ENCODE peak calls at places on chromosomes 6 and 20, in seven cellular contexts. C is body of pancreas, Z is IMR-90, B is HCT116, R is breast epithelium, P is gastrocnemius medialis, L is ovary. H is an unnamed sample.

GRCh38 chr6:143700684-143701342 is 23.0 kb downstream of the PHACTR2 start:
- DNase-seq in L (peak; percentile 26), B (no peak), P (no peak), Z (peak; percentile 89), C (no peak), R (no peak), H (no peak)

GRCh38 chr6:95589826-95590570 is 12.7 kb downstream of the MANEA start:
- DNase-seq in P (no peak), C (no peak), B (no peak), R (no peak), Z (no peak), L (no peak), H (no peak)

GRCh38 chr6:153044295-153044694 is 41.8 kb upstream of the MTRF1L start:
- DNase-seq in C (no peak), B (no peak), Z (no peak), R (no peak), L (no peak), P (no peak), H (no peak)

GRCh38 chr6:73203098-73203497 is 22.2 kb downstream of the KHDC1L start:
- DNase-seq in L (no peak), B (no peak), Z (peak; percentile 40), R (no peak), P (no peak), C (no peak), H (no peak)

GRCh38 chr6:142685852-142686718 is 258.9 kb downstream of the HIVEP2 start:
- DNase-seq in B (no peak), R (no peak), C (no peak), P (no peak), Z (no peak), L (no peak), H (no peak)

GRCh38 chr20:17498181-17498580 is 33.0 kb downstream of the BFSP1 start:
- DNase-seq in B (no peak), P (no peak), C (no peak), L (no peak), Z (peak; percentile 45), R (no peak), H (no peak)

GRCh38 chr6:88561034-88561973 is 395.2 kb upstream of the CNR1 start:
- DNase-seq in P (no peak), C (no peak), R (no peak), B (no peak), Z (no peak), L (no peak), H (no peak)

GRCh38 chr6:52663935-52664184 is 7.1 kb upstream of the TMEM14A start:
- DNase-seq in Z (no peak), R (no peak), C (no peak), L (no peak), P (no peak), B (no peak), H (no peak)

GRCh38 chr6:156720739-156721714 is 56.2 kb upstream of the ARID1B start:
- DNase-seq in L (peak; percentile 28), P (peak; percentile 42), C (peak; percentile 78), Z (peak; percentile 31), R (peak; percentile 53), B (no peak), H (peak; percentile 67)

DNA sequence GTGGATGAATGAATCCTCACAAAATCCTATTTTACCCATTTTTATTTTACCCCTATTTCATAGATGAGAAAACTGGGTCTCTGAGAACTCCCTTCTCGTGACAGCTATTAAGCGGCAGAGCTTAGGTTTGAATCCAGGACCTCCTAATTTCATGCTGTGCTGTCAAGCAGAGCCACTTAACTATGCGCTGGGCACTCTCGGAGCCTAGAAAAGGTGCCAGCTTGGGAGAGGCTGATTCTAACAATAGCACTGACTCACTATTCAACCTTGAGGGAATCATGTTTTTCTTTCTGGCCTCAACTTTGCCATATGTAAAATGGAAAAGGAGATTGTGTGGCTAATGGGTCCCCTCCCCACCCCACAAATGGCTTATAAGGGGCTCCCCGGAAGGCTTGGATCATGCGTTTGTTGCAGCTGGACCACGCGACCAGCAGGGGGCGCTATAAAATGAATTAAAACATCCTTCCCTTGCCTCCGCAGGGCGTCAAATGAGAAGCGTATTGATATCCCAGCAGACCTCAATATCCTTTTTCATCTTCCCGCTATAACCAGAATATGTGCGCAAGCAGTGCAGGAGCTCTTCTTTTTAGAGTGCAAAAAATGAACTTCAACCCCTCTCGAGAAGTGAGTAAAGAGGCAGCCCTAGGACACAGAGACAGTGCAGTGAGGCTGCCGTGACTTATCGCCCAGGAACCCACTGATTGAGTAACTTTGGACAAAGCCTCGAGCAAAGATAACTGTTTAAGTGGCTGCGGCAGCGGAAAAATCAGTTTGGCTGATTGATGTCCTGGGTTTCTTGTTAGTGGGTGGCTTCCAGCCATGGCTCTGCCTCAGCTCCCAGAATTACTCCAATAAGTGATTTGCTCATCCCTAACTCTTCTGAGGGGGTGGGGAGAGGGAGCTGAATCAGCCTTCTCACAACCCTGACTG is 12.9 kb upstream of the PDYN start:
- DNase-seq in L (no peak), Z (peak; percentile 30), R (no peak), C (no peak), B (peak; percentile 19), P (no peak), H (peak; percentile 56)
- H3K36me3 ChIP-seq in L (no peaks in the 10 kb centered on the region), Z (no peaks in the 10 kb centered on the region), R (no peaks in the 10 kb centered on the region), C (no peaks in the 10 kb centered on the region), B (no peaks in the 10 kb centered on the region), P (no peaks in the 10 kb centered on the region), H (no peaks in the 10 kb centered on the region)

DNA sequence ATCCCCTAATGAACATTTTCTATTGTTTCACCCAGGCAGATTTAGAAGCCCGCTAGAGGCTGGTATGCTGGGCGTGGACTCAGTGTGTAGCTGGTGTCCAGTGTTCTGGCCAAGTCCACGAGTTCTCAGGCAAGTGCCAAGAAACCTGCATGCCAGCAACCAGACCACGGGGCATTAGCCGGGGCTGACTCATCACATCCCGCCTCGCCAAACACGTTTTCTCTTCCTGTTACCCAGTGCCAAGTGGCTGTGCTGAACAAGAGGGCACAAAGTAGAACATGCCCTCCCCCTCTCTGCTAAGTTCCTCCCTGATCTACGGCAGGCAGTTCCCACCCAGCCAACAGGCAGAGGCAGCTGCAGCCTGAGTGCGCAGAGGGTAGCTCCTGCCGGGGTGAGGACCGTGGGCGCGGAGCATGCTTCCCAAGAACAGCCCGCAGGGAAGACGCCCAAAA is 29.6 kb downstream of the RAMACL start:
- DNase-seq in R (peak; percentile 94), B (peak; percentile 86), C (peak; percentile 98), Z (peak; percentile 65), L (peak; percentile 57), P (peak; percentile 99), H (peak; percentile 50)
- TF ChIP-seq POLR2A in R (no peak), B (no peak), C (peak; percentile 59), Z (no peak), L (no peak), P (peak; percentile 94), H (no peak)

DNA sequence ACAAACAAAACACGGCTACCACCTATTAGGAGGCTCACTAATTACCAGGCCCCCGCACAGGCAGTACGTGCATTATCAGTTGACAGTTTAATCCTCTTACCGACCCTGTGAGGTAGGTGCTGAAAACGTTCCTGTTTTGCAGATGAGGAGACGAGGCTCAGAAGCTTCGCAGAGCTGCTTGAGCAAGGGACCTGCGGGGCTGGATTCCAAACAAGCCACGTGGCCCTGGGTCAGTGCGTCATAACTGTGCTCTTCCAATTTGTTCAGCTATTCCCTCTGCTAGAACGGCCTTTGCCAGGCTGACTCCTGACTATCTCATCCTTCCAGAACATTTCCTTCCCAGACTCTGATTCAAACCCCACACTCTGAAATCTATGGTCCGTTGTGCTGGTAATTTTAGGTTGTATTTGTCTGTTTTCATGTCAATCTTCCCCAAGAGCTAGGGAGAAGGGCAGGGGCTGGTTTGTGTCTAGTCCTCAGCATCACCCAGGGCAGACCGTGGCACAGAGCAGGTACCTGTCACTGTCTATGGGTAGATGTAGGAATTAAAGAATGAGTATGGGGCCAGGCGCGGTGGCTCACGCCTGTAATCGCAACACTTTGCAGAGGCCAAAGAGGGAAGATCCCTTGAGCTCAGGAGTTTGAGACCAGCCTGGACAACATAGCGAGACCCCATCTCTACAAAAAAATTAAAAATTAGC is 28.8 kb upstream of the TLDC2 start:
- DNase-seq in B (no peak), R (peak; percentile 72), Z (peak; percentile 83), L (peak; percentile 89), P (peak; percentile 73), C (no peak), H (peak; percentile 92)
- H3K27ac ChIP-seq in B (no peak overlapping the region), R (peak overlapping the region; percentile 94), Z (peak overlapping the region; percentile 87), L (peak overlapping the region; percentile 65), P (peak overlapping the region; percentile 80), C (peak overlapping the region; percentile 50), H (peak overlapping the region; percentile 88)

GRCh38 chr20:32024683-32025295 is 14.6 kb downstream of the CCM2L start:
- DNase-seq in C (no peak), R (no peak), Z (no peak), L (no peak), B (no peak), P (no peak), H (no peak)
- H3K36me3 ChIP-seq in C (no peaks in the 10 kb centered on the region), R (no peaks in the 10 kb centered on the region), Z (no peaks in the 10 kb centered on the region), L (no peaks in the 10 kb centered on the region), B (no peaks in the 10 kb centered on the region), P (no peaks in the 10 kb centered on the region), H (no peaks in the 10 kb centered on the region)

GRCh38 chr6:35729349-35729678 is 7.5 kb upstream of the ARMC12 start:
- DNase-seq in P (no peak), C (no peak), R (peak; percentile 34), L (no peak), Z (no peak), B (no peak), H (no peak)

GRCh38 chr6:35729722-35730121 is 7.1 kb upstream of the ARMC12 start:
- DNase-seq in P (peak; percentile 55), L (no peak), Z (no peak), C (no peak), R (peak; percentile 10), B (no peak), H (no peak)

GRCh38 chr6:35727206-35727934 is 9.5 kb upstream of the ARMC12 start:
- DNase-seq in P (peak; percentile 98), B (no peak), C (peak; percentile 83), L (peak; percentile 96), R (peak; percentile 89), Z (peak; percentile 60), H (peak; percentile 89)

GRCh38 chr6:35728663-35729348 is 8.0 kb upstream of the ARMC12 start:
- DNase-seq in R (peak; percentile 91), Z (no peak), C (peak; percentile 61), P (peak; percentile 90), L (peak; percentile 57), B (no peak), H (peak; percentile 41)

GRCh38 chr6:35727935-35728662 is 8.7 kb upstream of the ARMC12 start:
- DNase-seq in C (peak; percentile 97), P (peak; percentile 98), Z (peak; percentile 94), L (peak; percentile 95), B (no peak), R (peak; percentile 90), H (peak; percentile 94)
- TF ChIP-seq POLR2A in C (peak; percentile 57), P (no peak), Z (no peak), L (peak; percentile 72), B (no peak), R (peak; percentile 46), H (no peak)

DNA sequence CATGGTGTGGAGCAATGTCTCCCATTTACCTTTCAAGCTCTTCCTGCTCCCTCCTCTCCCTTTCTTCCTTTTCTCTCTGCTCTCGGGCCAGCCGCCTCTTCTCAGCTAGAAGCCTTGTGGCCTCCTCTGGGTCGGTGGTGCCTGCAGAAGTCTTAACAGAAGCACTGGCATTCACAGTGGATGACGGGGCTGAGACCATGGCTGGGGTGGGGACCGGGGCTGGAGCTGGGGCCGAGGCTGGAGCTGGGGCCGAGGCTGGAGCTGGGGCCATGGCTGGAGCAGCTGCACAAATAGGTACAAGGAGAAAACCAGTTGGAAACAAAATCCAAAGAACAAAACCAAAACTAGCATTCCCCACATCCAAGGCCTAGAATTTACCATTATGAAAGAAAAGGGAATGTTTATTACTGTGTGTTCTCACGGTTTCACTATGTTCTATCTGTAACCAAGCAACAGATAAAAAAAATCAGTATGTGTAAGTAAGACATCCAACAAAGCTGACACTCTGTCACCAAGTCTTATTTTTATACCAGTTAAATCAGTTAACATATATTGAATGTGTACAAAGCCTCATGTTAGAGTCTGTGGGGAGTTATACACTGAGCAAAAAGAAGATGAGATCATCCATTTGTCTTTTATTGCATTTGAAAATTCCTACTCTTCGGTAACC is 72.9 kb upstream of the BCLAF1 start:
- DNase-seq in P (no peak), L (no peak), C (no peak), B (no peak), Z (no peak), R (no peak), H (no peak)
- H3K27ac ChIP-seq in P (no peak overlapping the region), L (no peak overlapping the region), C (no peak overlapping the region), B (no peak overlapping the region), Z (no peak overlapping the region), R (no peak overlapping the region), H (no peak overlapping the region)

H was measured in testis.